ENCODE peak calls at places on chromosomes 16 and 17, in ten cellular contexts. Z is GM19239; I is stimulated activated naive CD4-positive, alpha-beta T cell; Q is stimulated activated CD8-positive, alpha-beta memory T cell treated with anti-CD3 and anti-CD28 coated beads, Interleukin-4, amount 100 ng/mL, for 1 hour; O is mesenchymal stem cell; M is neural progenitor cell; G is KBM-7; A is NCI-H2081; Y is AG09309; X is C1 segment of cervical spinal cord. K is an unnamed sample.

GRCh38 chr17:7969434-7969833 is 33.0 kb upstream of the GUCY2D start:
- DNase-seq in I (no peak), Q (no peak), A (no peak), Z (no peak), G (no peak), O (peak; percentile 17), Y (peak; percentile 28), M (no peak), X (no peak), K (no peak)

GRCh38 chr16:87864331-87864989 is 4.8 kb downstream of the SLC7A5 start:
- DNase-seq in M (no peak), I (no peak), G (no peak), Z (no peak), A (no peak), Q (no peak), Y (no peak), X (no peak), O (no peak), K (no peak)

GRCh38 chr17:41403409-41404023 is 6.1 kb upstream of the KRT31 start:
- DNase-seq in A (no peak), G (no peak), Z (no peak), Q (no peak), M (no peak), I (no peak), Y (no peak), O (no peak), X (no peak), K (no peak)

GRCh38 chr16:11429823-11430222 is 84.6 kb downstream of the RMI2 start:
- DNase-seq in I (no peak), A (no peak), X (no peak), M (no peak), G (no peak), Z (no peak), O (no peak), Q (no peak), Y (no peak), K (no peak)

GRCh38 chr16:77850637-77851330 is 62.4 kb downstream of the VAT1L start:
- DNase-seq in Q (no peak), M (no peak), Z (no peak), G (no peak), Y (no peak), I (no peak), O (no peak), A (no peak), X (no peak), K (no peak)

GRCh38 chr17:13420294-13421277 is 181.1 kb downstream of the HS3ST3A1 start:
- DNase-seq in Q (no peak), M (no peak), X (no peak), Z (no peak), G (no peak), A (no peak), Y (peak; percentile 71), O (peak; percentile 83), I (no peak), K (no peak)

GRCh38 chr16:85512716-85513115 is 100.4 kb upstream of the GSE1 start:
- DNase-seq in I (no peak), Q (no peak), Z (no peak), X (no peak), Y (no peak), M (no peak), G (no peak), A (no peak), O (peak; percentile 22), K (no peak)

GRCh38 chr17:68437979-68438877 is 19.1 kb downstream of the WIPI1 start:
- DNase-seq in G (peak; percentile 65), Z (peak; percentile 47), I (peak; percentile 11), Q (no peak), M (no peak), A (no peak), X (no peak), Y (no peak), O (peak; percentile 79), K (no peak)

GRCh38 chr17:45228121-45228941 is 6.6 kb downstream of the FMNL1 start:
- DNase-seq in G (peak; percentile 34), Q (no peak), Z (no peak), X (no peak), O (no peak), M (no peak), A (no peak), Y (no peak), I (no peak), K (no peak)

GRCh38 chr17:83183951-83184506 is 104.6 kb downstream of the METRNL start:
- DNase-seq in X (no peak), A (no peak), Y (no peak), O (no peak), M (no peak), G (no peak), Z (no peak), I (no peak), Q (no peak), K (peak; percentile 5)

GRCh38 chr16:29984137-29984763 is 10.6 kb downstream of the TAOK2 start:
- DNase-seq in X (no peak), G (no peak), I (no peak), Q (no peak), Y (no peak), Z (no peak), M (no peak), O (no peak), A (no peak), K (no peak)

GRCh38 chr17:57699751-57700186 is 45.3 kb downstream of the CCDC182 start:
- DNase-seq in I (no peak), A (no peak), Q (no peak), M (no peak), O (no peak), X (no peak), Y (no peak), G (no peak), Z (no peak), K (peak; percentile 7)

GRCh38 chr17:58060596-58061191 is 22.5 kb upstream of the DYNLL2 start:
- DNase-seq in Q (no peak), Y (no peak), A (no peak), Z (no peak), I (no peak), M (no peak), O (no peak), X (no peak), G (no peak), K (no peak)

GRCh38 chr17:29145289-29146058 is 34.7 kb downstream of the MYO18A start:
- DNase-seq in Q (peak; percentile 45), M (peak; percentile 77), Z (no peak), Y (no peak), O (peak; percentile 84), A (peak; percentile 54), X (no peak), G (peak; percentile 87), I (peak; percentile 60), K (no peak)

GRCh38 chr16:48276102-48276501 is 28.8 kb upstream of the ABCC11 start:
- DNase-seq in I (no peak), X (no peak), Y (no peak), Z (no peak), Q (no peak), O (peak; percentile 26), A (peak; percentile 31), M (no peak), G (no peak), K (no peak)

GRCh38 chr17:64081802-64082799 is 47.8 kb downstream of the ERN1 start:
- DNase-seq in Z (no peak), I (peak; percentile 5), Q (no peak), M (no peak), G (peak; percentile 47), Y (peak; percentile 80), O (peak; percentile 92), X (no peak), A (peak; percentile 64), K (no peak)

GRCh38 chr17:79036609-79037008 is 12.6 kb downstream of the C1QTNF1 start:
- DNase-seq in Q (no peak), A (no peak), G (no peak), O (peak; percentile 91), I (no peak), Y (peak; percentile 94), M (no peak), X (no peak), Z (no peak), K (no peak)

GRCh38 chr17:33838281-33838680 is 416.8 kb upstream of the CCL2 start:
- DNase-seq in O (no peak), M (no peak), X (no peak), I (no peak), Z (no peak), Y (no peak), A (no peak), Q (no peak), G (no peak), K (no peak)

GRCh38 chr16:1049976-1050247 is 22.6 kb upstream of the SSTR5 start:
- DNase-seq in M (no peak), G (no peak), I (no peak), X (no peak), Q (no peak), Y (no peak), O (no peak), Z (no peak), A (no peak), K (no peak)

GRCh38 chr16:20931066-20931465 is 30.5 kb downstream of the LYRM1 start:
- DNase-seq in X (no peak), Y (no peak), I (no peak), A (no peak), M (no peak), G (no peak), Z (no peak), Q (no peak), O (peak; percentile 46), K (no peak)

GRCh38 chr17:42039794-42040763 is 10.3 kb downstream of the C17orf113 start:
- DNase-seq in G (no peak), A (no peak), Q (no peak), O (no peak), I (no peak), Y (no peak), X (no peak), Z (no peak), M (no peak), K (no peak)

GRCh38 chr16:89822188-89823086 is 5.8 kb upstream of the SPIRE2 start:
- DNase-seq in O (no peak), Z (no peak), G (no peak), X (no peak), A (no peak), I (no peak), Y (no peak), M (peak; percentile 44), Q (no peak), K (no peak)

GRCh38 chr16:49637511-49637910 is 218.4 kb downstream of the ZNF423 start:
- DNase-seq in Y (no peak), X (no peak), G (no peak), M (no peak), Z (no peak), A (no peak), O (no peak), I (no peak), Q (no peak), K (no peak)

GRCh38 chr16:71923941-71924690 is 28.8 kb downstream of the IST1 start:
- DNase-seq in Y (no peak), Z (no peak), M (no peak), G (no peak), X (no peak), A (no peak), O (no peak), Q (no peak), I (no peak), K (no peak)

GRCh38 chr17:27206447-27206846 is 87.5 kb upstream of the WSB1 start:
- DNase-seq in Y (no peak), O (peak; percentile 2), I (no peak), X (no peak), A (no peak), M (no peak), Z (no peak), Q (no peak), G (peak; percentile 61), K (no peak)

GRCh38 chr17:29390856-29391631 is 881 bp downstream of the TAOK1 start:
- DNase-seq in I (no peak), G (peak; percentile 63), Y (no peak), M (peak; percentile 72), X (no peak), A (no peak), Q (no peak), O (peak; percentile 74), Z (no peak), K (peak; percentile 14)

GRCh38 chr16:80705596-80705995 is 98.8 kb downstream of the CDYL2 start:
- DNase-seq in G (no peak), O (no peak), A (no peak), X (no peak), Y (no peak), I (no peak), Z (no peak), Q (no peak), M (no peak), K (no peak)

GRCh38 chr16:74309789-74310781 is 13.5 kb downstream of the PSMD7 start:
- DNase-seq in Q (no peak), I (peak; percentile 9), Z (no peak), M (peak; percentile 64), A (peak; percentile 10), G (peak; percentile 69), Y (peak; percentile 18), X (no peak), O (peak; percentile 65), K (peak; percentile 28)

K was measured in tibial nerve.